ENCODE peak calls at places on chromosomes 11 and 22, in ten cellular contexts. C is ovary, Y is tibial nerve, K is A549, A is HepG2, D is HCT116, B is breast epithelium, H is IMR-90, F is body of pancreas, L is Peyer's patch. J is an unnamed sample. For H3K4me1, the result is how much of the 10 kb centered on the place peaks cover.

GRCh38 chr11:13837286-13837685 is 125.2 kb upstream of the SPON1 start:
- DNase-seq in C (no peak), Y (no peak), K (no peak), A (no peak), D (peak), B (no peak), H (peak), F (no peak), L (no peak), J (no peak)

GRCh38 chr11:97454988-97455387 is 1065.2 kb downstream of the JRKL start:
- DNase-seq in C (no peak), Y (no peak), K (no peak), A (peak), D (no peak), B (no peak), H (no peak), F (no peak), L (no peak), J (no peak)

GRCh38 chr11:96215094-96215782 is 127.8 kb downstream of the MAML2 start:
- DNase-seq in C (no peak), Y (no peak), K (no peak), A (no peak), D (no peak), B (no peak), H (peak), F (no peak), L (peak), J (no peak)

GRCh38 chr22:26364066-26365015 is 64.7 kb upstream of the ASPHD2 start:
- DNase-seq in C (peak), Y (peak), K (peak), A (peak), D (peak), B (peak), H (peak), F (peak), L (peak), J (peak)

GRCh38 chr22:19117111-19117512 is 5.1 kb downstream of the DGCR2 start:
- DNase-seq in C (no peak), Y (no peak), K (no peak), A (no peak), D (no peak), B (no peak), H (no peak), F (peak), L (peak), J (no peak)

GRCh38 chr11:898540-899190 is 11.9 kb downstream of the CHID1 start:
- DNase-seq in C (no peak), Y (peak), K (no peak), A (peak), D (no peak), B (no peak), H (no peak), F (no peak), L (no peak), J (no peak)

GRCh38 chr11:114080219-114080618 is 20.7 kb downstream of the ZBTB16 start:
- DNase-seq in C (peak), Y (no peak), K (no peak), A (no peak), D (no peak), B (no peak), H (no peak), F (peak), L (peak), J (no peak)

GRCh38 chr22:47196881-47197701 is 434.6 kb downstream of the TBC1D22A start:
- DNase-seq in C (peak), Y (no peak), K (no peak), A (no peak), D (no peak), B (no peak), H (no peak), F (no peak), L (peak), J (no peak)

GRCh38 chr22:18024956-18025720 is 777 bp upstream of the MICAL3 start:
- DNase-seq in C (no peak), Y (no peak), K (no peak), A (no peak), D (no peak), B (no peak), H (no peak), F (no peak), L (no peak), J (no peak)

GRCh38 chr11:22807391-22807790 is 22.2 kb downstream of the SVIP start:
- DNase-seq in C (no peak), Y (no peak), K (no peak), A (no peak), D (no peak), B (no peak), H (no peak), F (no peak), L (no peak), J (no peak)

GRCh38 chr11:12167098-12167999 is 57.0 kb downstream of the MICAL2 start:
- DNase-seq in C (no peak), Y (no peak), K (peak), A (peak), D (peak), B (no peak), H (peak), F (no peak), L (peak), J (no peak)

GRCh38 chr11:70127653-70128434 is 49.7 kb downstream of the ANO1 start:
- DNase-seq in C (no peak), Y (no peak), K (no peak), A (no peak), D (no peak), B (no peak), H (peak), F (no peak), L (no peak), J (no peak)

GRCh38 chr22:42376721-42377177 is 55.5 kb downstream of the NFAM1 start:
- DNase-seq in C (peak), Y (peak), K (no peak), A (no peak), D (no peak), B (peak), H (peak), F (peak), L (peak), J (peak)

GRCh38 chr22:19912236-19912999 is 29.2 kb upstream of the COMT start:
- DNase-seq in C (no peak), Y (no peak), K (no peak), A (no peak), D (no peak), B (no peak), H (no peak), F (no peak), L (no peak), J (no peak)

GRCh38 chr11:30420233-30420787 is 97.4 kb downstream of the ARL14EP start:
- DNase-seq in C (no peak), Y (no peak), K (no peak), A (no peak), D (no peak), B (no peak), H (no peak), F (no peak), L (no peak), J (no peak)
- H3K4me1 ChIP-seq in C (under half), Y (under half), K (under half), A (under half), D (under half), B (under half), H (under half), F (under half), L (under half), J (under half)

DNA sequence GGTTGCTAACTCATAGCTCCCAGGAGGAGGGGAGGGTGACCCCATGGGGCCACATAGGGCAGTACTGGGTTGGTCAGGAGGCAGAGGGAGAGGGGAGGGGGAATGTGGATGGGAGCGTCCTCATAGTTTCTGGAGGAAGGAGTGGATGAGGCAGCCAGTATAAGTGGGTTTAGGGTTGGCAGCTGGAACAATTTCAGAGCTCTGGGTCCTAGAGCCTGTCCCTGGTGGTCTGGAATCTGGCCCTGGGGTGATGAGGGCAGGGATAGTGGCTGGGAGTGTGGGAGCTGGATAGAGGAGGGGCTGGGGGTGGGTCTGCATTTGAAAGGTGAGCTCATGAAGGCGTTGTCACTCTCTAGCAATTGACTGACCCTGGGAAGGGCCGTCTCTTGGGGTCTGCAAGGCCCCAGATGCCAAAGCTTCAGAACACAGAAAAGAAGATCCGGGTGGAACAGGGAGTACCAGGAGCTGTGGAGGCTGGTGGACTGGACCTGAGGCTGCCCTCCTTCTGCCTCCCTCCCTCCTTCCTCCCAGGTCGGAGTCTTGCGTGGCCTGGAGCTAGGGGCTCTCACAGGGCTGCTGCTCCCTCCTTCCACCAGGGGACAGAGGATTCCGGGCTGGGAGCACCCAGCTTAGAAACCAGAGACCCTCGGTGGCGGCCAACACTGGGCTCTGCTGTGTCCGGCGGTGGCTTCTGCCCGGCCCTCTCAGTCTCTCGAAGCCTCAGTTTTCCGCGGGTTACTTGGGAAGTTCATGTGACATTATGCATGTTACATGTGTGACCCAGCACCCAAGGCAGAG is 5.5 kb upstream of the MRGPRG start:
- DNase-seq in C (no peak), Y (no peak), K (no peak), A (no peak), D (no peak), B (no peak), H (no peak), F (no peak), L (no peak), J (no peak)
- TF ChIP-seq POLR2A in C (no peak), Y (no peak), K (no peak), A (no peak), D (no peak), B (no peak), H (no peak), F (no peak), L (no peak), J (no peak)

GRCh38 chr11:59550368-59550841 is 39.1 kb downstream of the OR4D9 start:
- DNase-seq in C (peak), Y (peak), K (peak), A (peak), D (peak), B (peak), H (peak), F (peak), L (peak), J (peak)

GRCh38 chr11:59550842-59551650 is 39.7 kb downstream of the OR4D9 start:
- DNase-seq in C (peak), Y (peak), K (no peak), A (peak), D (peak), B (peak), H (peak), F (peak), L (peak), J (peak)

GRCh38 chr11:59551651-59552521 is 40.5 kb downstream of the OR4D9 start:
- DNase-seq in C (no peak), Y (peak), K (no peak), A (peak), D (peak), B (no peak), H (peak), F (peak), L (no peak), J (peak)

GRCh38 chr11:59553323-59553722 is 42.0 kb downstream of the OR4D9 start:
- DNase-seq in C (no peak), Y (no peak), K (no peak), A (no peak), D (no peak), B (no peak), H (no peak), F (no peak), L (no peak), J (no peak)

DNA sequence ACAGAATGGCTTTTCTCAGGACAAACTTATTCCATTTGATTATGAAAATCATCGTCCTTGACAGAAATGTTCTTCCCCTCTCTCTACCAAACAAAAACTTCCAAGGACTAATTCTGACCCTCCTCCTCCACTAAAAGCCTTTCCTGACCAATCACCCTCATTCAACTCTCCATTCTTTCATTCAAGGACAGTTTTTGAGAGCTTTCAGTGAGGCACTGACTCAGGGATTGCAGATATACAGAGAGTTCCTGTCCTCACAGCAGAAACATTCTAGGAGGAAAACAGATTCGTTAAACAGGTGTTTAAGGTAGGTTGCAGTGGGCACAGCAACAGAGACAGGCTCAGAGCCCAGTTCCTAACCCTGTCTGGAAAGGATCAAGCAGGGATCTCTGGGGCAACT is 41.5 kb downstream of the OR4D9 start:
- DNase-seq in C (no peak), Y (no peak), K (no peak), A (no peak), D (no peak), B (no peak), H (no peak), F (no peak), L (no peak), J (no peak)
- H3K4me3 ChIP-seq in C (no peak), Y (no peak), K (peak), A (peak), D (no peak), B (no peak), H (no peak), F (no peak), L (no peak), J (peak)

GRCh38 chr11:33687733-33688479 is 12.7 kb downstream of the C11orf91 start:
- DNase-seq in C (no peak), Y (peak), K (peak), A (peak), D (peak), B (no peak), H (peak), F (peak), L (peak), J (no peak)

GRCh38 chr11:33691051-33691864 is 9.4 kb downstream of the C11orf91 start:
- DNase-seq in C (no peak), Y (no peak), K (peak), A (peak), D (peak), B (no peak), H (no peak), F (no peak), L (peak), J (no peak)

GRCh38 chr11:33689506-33689905 is 11.1 kb downstream of the C11orf91 start:
- DNase-seq in C (no peak), Y (no peak), K (no peak), A (no peak), D (no peak), B (no peak), H (no peak), F (no peak), L (no peak), J (no peak)

GRCh38 chr11:33690290-33691050 is 10.2 kb downstream of the C11orf91 start:
- DNase-seq in C (peak), Y (peak), K (peak), A (peak), D (peak), B (peak), H (peak), F (peak), L (peak), J (peak)

DNA sequence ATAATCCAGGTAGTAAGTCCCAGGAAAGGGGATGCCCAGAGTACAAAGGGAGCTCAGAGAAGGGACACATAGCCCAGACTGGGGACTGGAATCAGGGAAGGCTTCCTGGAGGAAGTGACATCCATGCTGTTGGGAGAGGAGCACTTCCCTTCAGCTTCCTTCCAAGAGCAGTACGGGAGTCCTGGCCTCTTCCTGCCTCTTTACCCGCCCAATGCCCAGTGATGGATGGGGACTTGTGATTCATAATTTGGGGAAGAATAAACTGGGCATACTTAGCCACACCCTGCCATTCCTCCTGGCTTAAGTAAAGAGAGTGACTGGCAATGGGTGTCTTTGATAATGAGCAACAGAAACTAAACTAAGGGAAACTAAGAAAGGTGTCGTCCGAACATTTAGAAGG is 11.5 kb downstream of the C11orf91 start:
- DNase-seq in C (no peak), Y (no peak), K (no peak), A (no peak), D (no peak), B (no peak), H (no peak), F (no peak), L (no peak), J (no peak)
- H3K4me1 ChIP-seq in C (under half), Y (under half), K (half or more), A (under half), D (half or more), B (under half), H (under half), F (under half), L (under half), J (under half)

DNA sequence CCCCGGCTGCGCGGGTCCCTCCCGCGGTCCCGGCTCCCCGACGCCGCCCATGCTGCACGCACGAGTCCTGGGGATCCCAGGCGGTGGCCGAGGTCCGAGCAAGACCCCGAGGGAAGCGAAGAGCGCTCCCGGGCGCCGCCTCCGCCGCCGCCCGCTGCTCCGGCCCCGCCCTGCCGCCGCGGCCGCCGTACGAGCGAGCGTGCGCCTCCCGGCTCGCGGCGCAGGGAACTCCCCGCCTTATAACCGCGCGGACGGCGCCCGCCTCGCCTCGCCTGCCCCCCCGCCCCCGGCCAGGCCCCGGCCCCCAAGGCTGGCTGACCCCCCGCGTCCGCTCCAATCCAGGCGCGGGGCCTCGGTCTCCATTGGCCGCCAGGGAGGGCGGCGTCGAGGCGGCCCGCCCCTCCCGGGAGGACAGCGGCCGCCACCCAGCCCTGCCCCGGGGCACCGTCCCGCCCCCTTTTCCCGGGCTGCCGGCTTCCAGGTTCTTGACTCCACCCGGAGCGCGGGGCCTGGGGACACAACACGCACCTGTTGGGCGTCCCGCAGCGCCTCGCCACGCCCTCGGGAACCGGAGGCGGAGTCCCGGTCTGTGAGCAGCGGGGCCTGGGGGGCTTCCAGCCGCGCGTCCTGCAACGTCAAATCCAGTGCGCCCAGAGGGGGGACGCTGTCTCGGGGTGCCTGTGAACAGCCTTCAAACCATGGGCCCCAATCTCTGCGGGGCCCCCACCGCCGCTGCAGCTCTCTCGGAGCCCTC is at the start of gene FADS3:
- DNase-seq in C (peak), Y (peak), K (peak), A (peak), D (peak), B (peak), H (peak), F (peak), L (peak), J (peak)
- TF ChIP-seq POLR2A in C (peak), Y (peak), K (peak), A (no peak), D (no peak), B (no peak), H (peak), F (peak), L (no peak), J (peak)

GRCh38 chr11:78063440-78064181 is at the start of gene THRSP:
- DNase-seq in C (no peak), Y (no peak), K (no peak), A (no peak), D (no peak), B (no peak), H (no peak), F (no peak), L (no peak), J (peak)

GRCh38 chr11:78062671-78063070 is 990 bp upstream of the THRSP start:
- DNase-seq in C (no peak), Y (no peak), K (no peak), A (no peak), D (no peak), B (no peak), H (no peak), F (no peak), L (no peak), J (no peak)

GRCh38 chr11:78066471-78066870 is 2.8 kb downstream of the THRSP start:
- DNase-seq in C (no peak), Y (no peak), K (no peak), A (no peak), D (no peak), B (no peak), H (no peak), F (no peak), L (no peak), J (no peak)

GRCh38 chr11:78067704-78068103 is 4.0 kb downstream of the THRSP start:
- DNase-seq in C (no peak), Y (no peak), K (no peak), A (no peak), D (no peak), B (no peak), H (no peak), F (no peak), L (no peak), J (no peak)

GRCh38 chr11:78065239-78065638 is 1.6 kb downstream of the THRSP start:
- DNase-seq in C (no peak), Y (no peak), K (no peak), A (no peak), D (no peak), B (no peak), H (no peak), F (no peak), L (no peak), J (no peak)
- H3K4me3 ChIP-seq in C (no peak), Y (no peak), K (no peak), A (no peak), D (no peak), B (no peak), H (no peak), F (no peak), L (no peak), J (no peak)

GRCh38 chr11:64455436-64456261 is 96.7 kb downstream of the RPS6KA4 start:
- DNase-seq in C (peak), Y (no peak), K (no peak), A (no peak), D (no peak), B (no peak), H (no peak), F (no peak), L (no peak), J (no peak)
- H3K4me1 ChIP-seq in C (under half), Y (under half), K (under half), A (under half), D (under half), B (under half), H (under half), F (under half), L (under half), J (under half)

DNA sequence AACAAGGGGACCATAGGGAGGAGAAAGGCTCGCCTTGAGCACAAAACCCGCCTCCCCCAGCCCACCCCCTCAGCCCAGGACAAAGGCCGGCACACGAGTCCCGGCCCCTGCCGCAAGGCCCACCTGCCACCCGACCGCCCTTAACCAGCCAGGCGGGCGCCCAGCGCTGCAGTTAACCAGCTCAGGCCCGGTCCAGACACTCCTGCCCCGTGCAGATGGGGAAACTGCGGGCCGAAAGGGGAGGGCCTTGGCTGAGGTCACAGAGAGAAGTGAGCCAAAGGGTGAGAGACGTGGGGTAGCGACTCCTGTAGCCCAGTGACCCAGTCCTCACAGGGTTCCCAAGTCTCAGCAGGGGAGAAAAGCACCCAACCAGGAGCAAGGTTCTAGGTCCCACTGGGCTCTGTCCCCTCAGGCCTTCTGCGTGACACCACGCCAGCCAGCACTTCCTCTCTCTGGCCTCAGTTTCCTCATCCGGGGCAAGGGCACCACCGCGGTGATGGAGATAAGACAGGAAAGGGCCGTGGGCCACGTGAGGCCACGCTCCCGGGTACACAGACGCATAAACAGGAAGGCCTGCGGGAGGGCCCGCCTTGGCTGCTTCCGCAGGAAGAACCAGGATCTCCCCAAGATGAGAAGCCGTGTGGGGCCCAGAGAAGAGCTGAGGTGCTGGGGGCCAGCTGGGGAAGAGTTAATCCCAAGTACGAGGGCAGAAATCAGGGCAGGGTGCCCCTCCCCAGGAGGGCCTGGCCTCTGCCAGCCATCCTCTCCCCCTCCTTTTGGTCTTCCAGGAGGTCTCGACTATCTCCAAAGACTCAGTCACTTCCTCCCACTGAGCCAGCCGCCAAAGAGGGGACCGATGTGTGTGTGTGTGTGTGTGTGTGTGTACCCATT is 1.8 kb downstream of the MFNG start:
- DNase-seq in C (no peak), Y (peak), K (no peak), A (no peak), D (no peak), B (peak), H (no peak), F (peak), L (peak), J (peak)
- TF ChIP-seq POLR2A in C (no peak), Y (no peak), K (no peak), A (no peak), D (no peak), B (no peak), H (no peak), F (peak), L (no peak), J (no peak)

J was measured in uterus.